ENCODE peak calls at places on chromosomes 16 and 17, in four cellular contexts. One of them, this sample, is unnamed.

GRCh38 chr16:66606000-66606751 is 1.7 kb downstream of the CMTM3 start:
- DNase-seq in left ventricle myocardium inferior: no peak
- DNase-seq in lung: no peak
- DNase-seq in ascending aorta: no peak
- DNase-seq in this sample: no peak

GRCh38 chr16:52825882-52826281 is 226.8 kb downstream of the CHD9NB start:
- DNase-seq in left ventricle myocardium inferior: no peak
- DNase-seq in lung: no peak
- DNase-seq in ascending aorta: no peak
- DNase-seq in this sample: no peak

GRCh38 chr16:19583665-19584300 is 28.3 kb downstream of the VPS35L start:
- DNase-seq in left ventricle myocardium inferior: no peak
- DNase-seq in lung: no peak
- DNase-seq in ascending aorta: no peak
- DNase-seq in this sample: no peak

GRCh38 chr17:79812969-79813825 is 16.3 kb upstream of the CBX8 start:
- DNase-seq in left ventricle myocardium inferior: no peak
- DNase-seq in lung: no peak
- DNase-seq in ascending aorta: no peak
- DNase-seq in this sample: no peak

GRCh38 chr17:12789976-12790805 is 893 bp downstream of the ARHGAP44 start:
- DNase-seq in left ventricle myocardium inferior: peak; percentile 15
- DNase-seq in lung: peak; percentile 31
- DNase-seq in ascending aorta: no peak
- DNase-seq in this sample: no peak

GRCh38 chr17:17103160-17103559 is 60.9 kb downstream of the MPRIP start:
- DNase-seq in left ventricle myocardium inferior: no peak
- DNase-seq in lung: no peak
- DNase-seq in ascending aorta: no peak
- DNase-seq in this sample: no peak

GRCh38 chr16:22300427-22301071 is 3.3 kb downstream of the POLR3E start:
- DNase-seq in left ventricle myocardium inferior: peak; percentile 59
- DNase-seq in lung: peak; percentile 42
- DNase-seq in ascending aorta: no peak
- DNase-seq in this sample: peak; percentile 81

GRCh38 chr17:50699410-50699809 is 8.3 kb downstream of the ANKRD40 start:
- DNase-seq in left ventricle myocardium inferior: no peak
- DNase-seq in lung: no peak
- DNase-seq in ascending aorta: no peak
- DNase-seq in this sample: no peak

GRCh38 chr17:57357830-57358426 is 101.6 kb downstream of the MSI2 start:
- DNase-seq in left ventricle myocardium inferior: no peak
- DNase-seq in lung: no peak
- DNase-seq in ascending aorta: peak; percentile 40
- DNase-seq in this sample: no peak

GRCh38 chr16:67773569-67774456 is 32.5 kb downstream of the RANBP10 start:
- DNase-seq in left ventricle myocardium inferior: peak; percentile 17
- DNase-seq in lung: no peak
- DNase-seq in ascending aorta: no peak
- DNase-seq in this sample: no peak

GRCh38 chr16:10298416-10298815 is 87.4 kb upstream of the ATF7IP2 start:
- DNase-seq in left ventricle myocardium inferior: no peak
- DNase-seq in lung: no peak
- DNase-seq in ascending aorta: peak; percentile 8
- DNase-seq in this sample: no peak

GRCh38 chr16:9844361-9844760 is 337.9 kb downstream of the GRIN2A start:
- DNase-seq in left ventricle myocardium inferior: no peak
- DNase-seq in lung: no peak
- DNase-seq in ascending aorta: no peak
- DNase-seq in this sample: no peak

GRCh38 chr16:84042308-84042878 is at the start of gene SLC38A8:
- DNase-seq in left ventricle myocardium inferior: no peak
- DNase-seq in lung: no peak
- DNase-seq in ascending aorta: no peak
- DNase-seq in this sample: no peak

DNA sequence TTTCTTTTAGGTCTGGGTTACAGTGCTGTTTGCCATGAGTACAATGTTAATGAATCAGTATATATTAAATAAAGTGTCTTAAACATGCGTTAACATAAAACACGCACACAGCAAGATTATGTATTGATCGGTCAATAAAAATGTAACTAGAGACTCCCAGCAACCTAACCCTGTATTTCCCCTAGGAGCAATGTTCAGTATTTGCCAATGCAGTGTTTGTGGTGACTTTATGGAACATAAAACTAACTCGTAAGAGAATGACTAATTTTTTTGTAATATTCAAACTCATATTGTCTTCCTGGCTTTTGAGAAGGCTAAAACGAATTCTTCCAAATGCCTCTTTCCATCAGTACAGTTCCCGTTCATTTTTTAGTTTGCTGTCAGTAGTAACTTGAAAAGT is 22.5 kb downstream of the PRKAR1A start:
- DNase-seq in left ventricle myocardium inferior: no peak
- DNase-seq in lung: no peak
- DNase-seq in ascending aorta: no peak
- DNase-seq in this sample: no peak
- H3K27ac ChIP-seq in left ventricle myocardium inferior: no peak overlapping the region
- H3K27ac ChIP-seq in lung: no peak overlapping the region
- H3K27ac ChIP-seq in ascending aorta: no peak overlapping the region
- H3K27ac ChIP-seq in this sample: no peak overlapping the region

GRCh38 chr17:45893725-45894021 is 681 bp upstream of the MAPT start:
- DNase-seq in left ventricle myocardium inferior: no peak
- DNase-seq in lung: no peak
- DNase-seq in ascending aorta: no peak
- DNase-seq in this sample: no peak

GRCh38 chr17:45896803-45897693 is 2.7 kb downstream of the MAPT start:
- DNase-seq in left ventricle myocardium inferior: no peak
- DNase-seq in lung: no peak
- DNase-seq in ascending aorta: no peak
- DNase-seq in this sample: peak; percentile 54

GRCh38 chr17:45895969-45896793 is 1.8 kb downstream of the MAPT start:
- DNase-seq in left ventricle myocardium inferior: no peak
- DNase-seq in lung: no peak
- DNase-seq in ascending aorta: no peak
- DNase-seq in this sample: no peak

GRCh38 chr17:45894022-45894784 is at the start of gene MAPT:
- DNase-seq in left ventricle myocardium inferior: peak; percentile 90
- DNase-seq in lung: peak; percentile 87
- DNase-seq in ascending aorta: peak; percentile 93
- DNase-seq in this sample: peak; percentile 98

DNA sequence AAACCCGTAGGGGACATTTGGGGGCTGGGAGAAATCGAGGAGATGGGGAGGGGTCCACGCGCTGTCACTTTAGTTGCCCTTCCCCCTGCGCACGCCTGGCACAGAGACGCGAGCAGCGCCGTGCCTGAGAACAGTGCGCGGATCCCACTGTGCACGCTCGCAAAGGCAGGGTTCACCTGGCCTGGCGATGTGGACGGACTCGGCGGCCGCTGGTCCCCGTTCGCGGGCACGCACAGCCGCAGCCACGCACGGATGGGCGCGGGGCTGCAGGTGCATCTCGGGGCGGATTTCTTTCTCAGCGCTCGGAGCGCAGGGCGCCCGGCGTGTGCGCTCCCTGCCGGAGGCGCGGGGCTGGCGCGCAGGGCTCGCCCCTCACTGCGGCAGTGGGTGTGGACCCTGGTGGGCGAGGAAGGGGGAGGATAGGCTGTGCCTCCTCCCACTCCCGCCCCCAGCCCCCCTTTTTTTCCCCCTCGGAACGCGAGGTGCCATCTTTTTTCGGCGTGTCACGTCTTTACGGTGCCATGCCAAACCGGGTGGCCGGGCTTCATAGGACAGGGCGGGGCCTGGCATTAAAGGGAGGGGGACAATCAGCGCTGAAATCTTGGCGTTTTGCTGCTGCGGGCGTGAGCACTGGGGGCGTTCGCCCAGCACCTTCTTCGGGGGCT is 1.1 kb downstream of the MAPT start:
- DNase-seq in left ventricle myocardium inferior: peak; percentile 25
- DNase-seq in lung: no peak
- DNase-seq in ascending aorta: no peak
- DNase-seq in this sample: no peak
- TF ChIP-seq CTCF in left ventricle myocardium inferior: peak; percentile 22
- TF ChIP-seq CTCF in lung: no peak
- TF ChIP-seq CTCF in ascending aorta: no peak
- TF ChIP-seq CTCF in this sample: peak; percentile 63

DNA sequence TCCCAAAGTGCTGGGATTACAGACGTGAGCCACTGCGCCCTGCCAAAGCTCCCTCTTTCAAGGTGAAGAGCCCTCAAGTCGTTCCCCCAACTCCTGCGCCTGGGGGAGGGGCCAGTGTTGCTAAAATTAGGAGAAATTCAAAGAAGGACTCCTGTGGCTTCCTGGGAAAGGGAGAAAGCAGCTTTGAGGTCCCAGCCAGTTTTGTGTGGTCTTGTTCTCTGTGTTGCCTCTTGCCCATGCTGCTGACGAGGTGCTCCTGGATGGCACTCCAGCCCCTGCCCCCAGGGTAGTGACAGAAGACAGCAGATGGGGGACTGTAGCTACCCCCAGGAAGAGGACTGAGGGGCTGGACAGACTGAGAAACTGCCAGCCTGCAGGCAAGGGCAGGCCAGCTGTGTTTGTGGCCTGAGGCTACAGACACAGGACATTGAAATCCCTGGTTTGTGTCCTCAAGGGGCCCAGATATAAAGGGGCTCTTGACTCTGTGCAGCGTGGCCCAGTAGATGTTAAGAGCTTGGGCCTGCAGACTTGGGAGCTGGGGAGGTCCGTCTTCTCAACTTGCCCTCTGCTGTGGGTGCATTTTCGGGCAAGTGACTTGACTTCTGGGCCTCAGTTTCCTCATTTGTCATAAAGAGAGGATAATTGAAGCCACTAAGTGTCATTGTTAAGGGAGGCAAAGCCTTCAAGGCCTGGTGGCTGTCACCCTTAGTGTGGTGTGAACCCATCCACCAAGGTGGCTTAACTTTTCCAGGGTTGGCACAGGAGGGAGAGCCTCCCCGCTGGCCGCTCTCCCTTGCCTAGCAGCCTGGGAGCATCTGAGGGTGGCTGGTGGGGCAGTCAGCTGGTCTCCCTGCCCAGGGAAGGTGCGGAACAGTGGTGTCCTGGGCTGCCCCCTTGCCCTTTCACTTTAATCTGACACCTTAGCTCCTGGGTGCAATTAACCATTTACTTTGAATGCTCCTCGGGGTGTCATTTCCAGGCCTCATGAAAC is 4.1 kb downstream of the UBALD2 start:
- DNase-seq in left ventricle myocardium inferior: no peak
- DNase-seq in lung: no peak
- DNase-seq in ascending aorta: no peak
- DNase-seq in this sample: no peak
- H3K4me3 ChIP-seq in left ventricle myocardium inferior: peak overlapping the region; percentile 93
- H3K4me3 ChIP-seq in lung: no peak overlapping the region
- H3K4me3 ChIP-seq in ascending aorta: no peak overlapping the region
- H3K4me3 ChIP-seq in this sample: no peak overlapping the region

GRCh38 chr17:31269597-31269996 is 27.4 kb downstream of the OMG start:
- DNase-seq in left ventricle myocardium inferior: no peak
- DNase-seq in lung: no peak
- DNase-seq in ascending aorta: peak; percentile 73
- DNase-seq in this sample: no peak
- H3K27ac ChIP-seq in left ventricle myocardium inferior: peak overlapping the region; percentile 50
- H3K27ac ChIP-seq in lung: no peak overlapping the region
- H3K27ac ChIP-seq in ascending aorta: peak overlapping the region; percentile 27
- H3K27ac ChIP-seq in this sample: peak overlapping the region; percentile 66

DNA sequence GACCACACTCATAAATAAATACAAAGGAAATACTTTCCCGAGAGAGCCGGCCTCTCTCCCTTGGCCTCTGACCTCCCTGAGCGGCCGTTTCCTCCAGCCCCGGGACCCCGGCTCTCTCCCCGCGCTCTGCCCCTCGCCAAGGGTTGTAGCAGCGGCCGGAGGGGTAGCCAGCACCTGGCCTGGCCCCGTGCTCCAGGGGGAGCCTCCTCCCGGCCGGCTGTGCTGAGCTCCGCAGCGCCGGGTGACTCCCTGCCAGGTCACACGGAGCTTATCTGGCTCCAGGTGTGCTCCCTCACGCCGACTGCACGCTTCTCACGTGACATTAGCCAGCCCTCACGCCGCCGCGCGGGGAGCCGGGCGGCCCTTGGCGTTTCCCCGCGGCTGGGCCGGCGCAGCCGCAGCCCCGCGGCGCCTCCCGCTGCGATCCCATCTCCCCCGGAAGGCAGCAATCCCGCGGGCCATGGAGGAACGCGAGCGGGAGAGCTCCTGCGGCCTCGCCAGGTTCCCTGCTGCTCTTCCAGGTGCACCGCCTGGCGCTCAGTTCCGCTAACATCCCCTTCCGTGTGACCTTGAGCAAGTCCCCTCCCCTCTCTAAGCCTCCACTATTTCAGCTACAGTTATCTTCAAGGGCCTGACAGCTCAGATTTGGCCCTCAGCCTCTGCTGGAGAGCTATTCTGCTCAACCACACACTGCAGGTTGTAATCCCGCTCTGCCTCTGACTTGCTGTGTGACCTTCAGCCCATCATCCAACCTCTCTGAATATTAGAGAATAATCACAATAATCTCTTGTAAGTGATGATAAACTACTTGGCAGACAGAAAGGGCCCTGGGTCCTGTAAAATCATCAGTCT is 3.5 kb downstream of the MYO18A start:
- DNase-seq in left ventricle myocardium inferior: peak; percentile 52
- DNase-seq in lung: peak; percentile 71
- DNase-seq in ascending aorta: no peak
- DNase-seq in this sample: peak; percentile 61
- TF ChIP-seq CTCF in left ventricle myocardium inferior: no peak
- TF ChIP-seq CTCF in lung: no peak
- TF ChIP-seq CTCF in ascending aorta: no peak
- TF ChIP-seq CTCF in this sample: no peak

DNA sequence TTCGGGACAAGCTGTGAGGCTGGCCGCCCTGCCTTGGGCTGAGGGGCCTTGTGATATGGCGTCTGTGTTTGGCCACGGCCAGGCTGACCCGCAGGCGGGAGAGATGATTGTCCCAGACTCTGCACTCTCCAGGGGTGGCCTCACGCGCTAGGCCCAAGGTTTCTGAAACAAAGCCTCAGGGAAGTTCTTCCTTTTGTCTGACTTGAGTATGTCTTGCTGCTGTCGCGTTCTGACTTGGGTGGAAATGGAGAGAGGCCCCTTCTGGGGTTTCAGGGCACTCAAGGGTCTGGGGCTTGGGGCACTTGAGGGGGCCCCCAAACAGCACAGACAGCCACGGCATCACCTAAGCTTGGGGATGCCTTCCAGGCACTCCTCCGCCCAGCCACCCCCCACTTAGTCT is 3.8 kb upstream of the METRN start:
- DNase-seq in left ventricle myocardium inferior: no peak
- DNase-seq in lung: no peak
- DNase-seq in ascending aorta: no peak
- DNase-seq in this sample: no peak
- H3K4me3 ChIP-seq in left ventricle myocardium inferior: no peak overlapping the region
- H3K4me3 ChIP-seq in lung: no peak overlapping the region
- H3K4me3 ChIP-seq in ascending aorta: no peak overlapping the region
- H3K4me3 ChIP-seq in this sample: no peak overlapping the region

GRCh38 chr17:2244545-2245525 is 58.8 kb downstream of the SMG6 start:
- DNase-seq in left ventricle myocardium inferior: peak; percentile 84
- DNase-seq in lung: peak; percentile 87
- DNase-seq in ascending aorta: peak; percentile 93
- DNase-seq in this sample: peak; percentile 76
- H3K27ac ChIP-seq in left ventricle myocardium inferior: peak overlapping the region; percentile 79
- H3K27ac ChIP-seq in lung: peak overlapping the region; percentile 67
- H3K27ac ChIP-seq in ascending aorta: peak overlapping the region; percentile 56
- H3K27ac ChIP-seq in this sample: no peak overlapping the region

This sample was measured in dorsolateral prefrontal cortex.